ENCODE peak calls at places on chromosomes 5 and 9, in six cellular contexts. One of them, this sample, is unnamed.

GRCh38 chr5:35777358-35778087 is 79.2 kb upstream of the IL7R start:
- DNase-seq in GM23248: peak; percentile 96
- DNase-seq in hepatocyte: peak; percentile 91
- DNase-seq in neural progenitor cell: peak; percentile 92
- DNase-seq in HCT116: peak; percentile 73
- DNase-seq in GM23338: peak; percentile 98
- DNase-seq in this sample: peak; percentile 84

GRCh38 chr9:137833721-137834613 is 43.6 kb upstream of the CACNA1B start:
- DNase-seq in GM23248: no peak
- DNase-seq in HCT116: no peak
- DNase-seq in GM23338: peak; percentile 45
- DNase-seq in hepatocyte: peak; percentile 3
- DNase-seq in neural progenitor cell: no peak
- DNase-seq in this sample: no peak

GRCh38 chr5:94243612-94244011 is 374.8 kb downstream of the KIAA0825 start:
- DNase-seq in GM23338: no peak
- DNase-seq in hepatocyte: no peak
- DNase-seq in HCT116: no peak
- DNase-seq in GM23248: peak; percentile 70
- DNase-seq in neural progenitor cell: no peak
- DNase-seq in this sample: no peak

GRCh38 chr5:135741040-135741439 is 93.4 kb upstream of the SLC25A48 start:
- DNase-seq in HCT116: no peak
- DNase-seq in hepatocyte: no peak
- DNase-seq in neural progenitor cell: no peak
- DNase-seq in GM23338: no peak
- DNase-seq in GM23248: no peak
- DNase-seq in this sample: no peak

GRCh38 chr5:72841756-72842535 is 25.5 kb downstream of the TNPO1 start:
- DNase-seq in HCT116: no peak
- DNase-seq in hepatocyte: no peak
- DNase-seq in GM23338: no peak
- DNase-seq in GM23248: peak; percentile 66
- DNase-seq in neural progenitor cell: no peak
- DNase-seq in this sample: peak; percentile 21

GRCh38 chr5:177513500-177513899 is 3.3 kb downstream of the DDX41 start:
- DNase-seq in neural progenitor cell: no peak
- DNase-seq in HCT116: no peak
- DNase-seq in hepatocyte: no peak
- DNase-seq in GM23248: no peak
- DNase-seq in GM23338: no peak
- DNase-seq in this sample: no peak

GRCh38 chr9:136242908-136243525 is 2.6 kb downstream of the QSOX2 start:
- DNase-seq in GM23338: peak; percentile 38
- DNase-seq in neural progenitor cell: no peak
- DNase-seq in hepatocyte: no peak
- DNase-seq in HCT116: no peak
- DNase-seq in GM23248: no peak
- DNase-seq in this sample: peak; percentile 18

GRCh38 chr5:174428895-174429294 is 295.5 kb upstream of the MSX2 start:
- DNase-seq in GM23248: no peak
- DNase-seq in neural progenitor cell: no peak
- DNase-seq in GM23338: no peak
- DNase-seq in hepatocyte: no peak
- DNase-seq in HCT116: no peak
- DNase-seq in this sample: no peak

GRCh38 chr9:37943329-37944265 is 39.7 kb upstream of the SLC25A51 start:
- DNase-seq in GM23338: peak; percentile 36
- DNase-seq in GM23248: peak; percentile 93
- DNase-seq in HCT116: peak; percentile 68
- DNase-seq in hepatocyte: no peak
- DNase-seq in neural progenitor cell: no peak
- DNase-seq in this sample: peak; percentile 84

GRCh38 chr9:132163876-132164603 is 2.2 kb downstream of the NTNG2 start:
- DNase-seq in hepatocyte: no peak
- DNase-seq in neural progenitor cell: peak; percentile 67
- DNase-seq in GM23338: peak; percentile 63
- DNase-seq in HCT116: no peak
- DNase-seq in GM23248: no peak
- DNase-seq in this sample: no peak

GRCh38 chr9:132162764-132163456 is 1.1 kb downstream of the NTNG2 start:
- DNase-seq in GM23338: peak; percentile 39
- DNase-seq in neural progenitor cell: peak; percentile 51
- DNase-seq in GM23248: no peak
- DNase-seq in hepatocyte: no peak
- DNase-seq in HCT116: no peak
- DNase-seq in this sample: no peak

GRCh38 chr9:132163457-132163875 is 1.6 kb downstream of the NTNG2 start:
- DNase-seq in hepatocyte: peak; percentile 44
- DNase-seq in GM23248: peak; percentile 68
- DNase-seq in neural progenitor cell: peak; percentile 65
- DNase-seq in GM23338: peak; percentile 54
- DNase-seq in HCT116: no peak
- DNase-seq in this sample: no peak

GRCh38 chr9:132161743-132162187 is at the start of gene NTNG2:
- DNase-seq in HCT116: no peak
- DNase-seq in neural progenitor cell: no peak
- DNase-seq in GM23248: no peak
- DNase-seq in GM23338: no peak
- DNase-seq in hepatocyte: no peak
- DNase-seq in this sample: no peak

DNA sequence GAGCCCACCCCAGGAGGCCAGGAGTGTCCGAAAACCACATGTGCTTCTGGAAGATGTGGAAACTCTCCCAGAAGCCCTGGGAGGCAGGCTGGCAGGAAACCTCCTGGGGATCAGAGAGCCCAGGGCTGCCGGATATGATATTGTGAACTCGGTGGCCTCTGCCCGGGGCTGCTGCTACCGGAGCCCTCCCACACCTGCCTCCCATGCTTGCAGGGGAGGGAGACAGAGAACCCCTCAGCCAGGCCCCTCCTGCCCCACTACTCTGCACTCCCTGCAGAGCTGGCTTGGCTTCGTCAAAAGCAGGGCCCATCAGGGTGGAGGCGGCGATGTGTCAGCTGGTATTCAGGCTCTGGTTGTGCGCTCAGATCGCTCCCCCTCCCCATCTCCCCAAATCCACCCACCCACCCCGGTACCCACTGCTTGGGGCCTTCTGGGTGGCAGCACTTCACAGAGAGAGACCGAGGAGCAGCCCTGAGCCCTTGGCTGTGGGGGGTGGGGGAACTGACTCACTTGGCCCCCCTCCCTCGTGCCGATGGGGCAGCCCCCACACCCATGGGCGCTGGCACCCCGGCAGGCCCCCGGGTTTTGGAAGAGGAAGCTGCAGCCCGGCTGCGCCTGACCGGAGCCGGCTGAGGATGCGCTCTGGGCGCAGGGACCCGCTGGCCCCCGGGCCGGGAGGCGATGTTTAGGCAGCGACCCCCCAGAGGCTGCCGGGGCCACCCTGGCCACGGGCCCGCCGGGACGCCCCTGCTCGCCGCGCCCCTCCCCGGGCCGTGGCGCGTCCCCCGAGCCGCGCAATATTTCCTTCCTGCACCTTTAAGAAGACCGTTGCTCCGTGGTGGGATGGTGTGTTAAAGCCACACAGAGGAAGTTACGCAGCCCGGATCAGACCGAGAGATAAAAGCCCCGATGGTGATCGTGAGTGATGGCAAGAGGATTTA is 786 bp upstream of the NTNG2 start:
- DNase-seq in GM23248: peak; percentile 87
- DNase-seq in GM23338: peak; percentile 82
- DNase-seq in HCT116: no peak
- DNase-seq in neural progenitor cell: peak; percentile 76
- DNase-seq in hepatocyte: peak; percentile 61
- DNase-seq in this sample: peak; percentile 48
- TF ChIP-seq EZH2 in GM23248: no peak
- TF ChIP-seq EZH2 in GM23338: peak; percentile 60
- TF ChIP-seq EZH2 in HCT116: no peak
- TF ChIP-seq EZH2 in neural progenitor cell: peak; percentile 72
- TF ChIP-seq EZH2 in hepatocyte: no peak
- TF ChIP-seq EZH2 in this sample: no peak

GRCh38 chr9:105443121-105443520 is 4.7 kb upstream of the FSD1L start:
- DNase-seq in GM23338: no peak
- DNase-seq in neural progenitor cell: no peak
- DNase-seq in HCT116: no peak
- DNase-seq in GM23248: no peak
- DNase-seq in hepatocyte: no peak
- DNase-seq in this sample: no peak

GRCh38 chr9:105444130-105444529 is 3.7 kb upstream of the FSD1L start:
- DNase-seq in hepatocyte: no peak
- DNase-seq in GM23338: no peak
- DNase-seq in neural progenitor cell: no peak
- DNase-seq in HCT116: no peak
- DNase-seq in GM23248: peak; percentile 75
- DNase-seq in this sample: no peak

GRCh38 chr9:105447814-105448812 is at the start of gene FSD1L:
- DNase-seq in HCT116: peak; percentile 81
- DNase-seq in GM23338: peak; percentile 95
- DNase-seq in hepatocyte: peak; percentile 97
- DNase-seq in GM23248: peak; percentile 97
- DNase-seq in neural progenitor cell: peak; percentile 96
- DNase-seq in this sample: peak; percentile 87

GRCh38 chr9:105447386-105447813 is 434 bp upstream of the FSD1L start:
- DNase-seq in GM23338: no peak
- DNase-seq in neural progenitor cell: no peak
- DNase-seq in HCT116: no peak
- DNase-seq in GM23248: peak; percentile 36
- DNase-seq in hepatocyte: no peak
- DNase-seq in this sample: no peak

DNA sequence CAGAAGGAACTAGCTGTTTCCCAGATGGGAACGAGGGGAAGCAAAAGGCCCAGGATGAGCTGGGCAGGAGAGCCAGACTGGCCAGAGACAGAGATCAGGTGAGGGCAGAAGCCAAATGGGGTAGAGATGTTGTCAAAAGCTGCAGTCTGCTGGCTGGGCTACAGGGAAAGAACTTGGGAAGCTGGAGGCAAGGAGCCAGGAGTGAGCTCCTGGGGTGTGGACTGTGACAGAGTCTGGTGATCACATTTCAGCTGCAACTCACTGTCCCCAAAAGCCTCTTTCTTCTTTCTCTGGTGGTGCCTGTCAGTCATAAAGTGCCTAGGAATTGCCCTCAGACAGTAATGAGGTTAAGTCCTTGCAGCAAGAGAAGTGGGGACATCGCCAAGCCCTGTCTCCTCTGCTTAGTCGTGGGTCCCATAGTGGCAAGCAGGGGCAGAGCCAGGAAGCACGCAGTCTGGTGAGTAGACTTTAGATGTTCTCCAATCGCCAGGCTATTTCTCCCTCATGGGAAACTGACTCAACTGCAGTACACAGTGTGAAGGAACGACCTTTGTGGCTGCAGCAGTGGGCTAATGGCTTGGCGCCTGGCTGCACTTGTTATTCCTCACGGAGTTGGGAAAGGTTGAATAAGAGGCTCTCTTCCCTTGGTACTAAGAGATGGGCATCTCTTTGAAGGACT is 2.5 kb upstream of the FSD1L start:
- DNase-seq in GM23248: peak; percentile 70
- DNase-seq in neural progenitor cell: no peak
- DNase-seq in GM23338: no peak
- DNase-seq in HCT116: no peak
- DNase-seq in hepatocyte: no peak
- DNase-seq in this sample: no peak
- TF ChIP-seq EZH2phosphoT487 in GM23248: no peak
- TF ChIP-seq EZH2phosphoT487 in neural progenitor cell: no peak
- TF ChIP-seq EZH2phosphoT487 in GM23338: no peak
- TF ChIP-seq EZH2phosphoT487 in HCT116: no peak
- TF ChIP-seq EZH2phosphoT487 in hepatocyte: no peak
- TF ChIP-seq EZH2phosphoT487 in this sample: no peak

DNA sequence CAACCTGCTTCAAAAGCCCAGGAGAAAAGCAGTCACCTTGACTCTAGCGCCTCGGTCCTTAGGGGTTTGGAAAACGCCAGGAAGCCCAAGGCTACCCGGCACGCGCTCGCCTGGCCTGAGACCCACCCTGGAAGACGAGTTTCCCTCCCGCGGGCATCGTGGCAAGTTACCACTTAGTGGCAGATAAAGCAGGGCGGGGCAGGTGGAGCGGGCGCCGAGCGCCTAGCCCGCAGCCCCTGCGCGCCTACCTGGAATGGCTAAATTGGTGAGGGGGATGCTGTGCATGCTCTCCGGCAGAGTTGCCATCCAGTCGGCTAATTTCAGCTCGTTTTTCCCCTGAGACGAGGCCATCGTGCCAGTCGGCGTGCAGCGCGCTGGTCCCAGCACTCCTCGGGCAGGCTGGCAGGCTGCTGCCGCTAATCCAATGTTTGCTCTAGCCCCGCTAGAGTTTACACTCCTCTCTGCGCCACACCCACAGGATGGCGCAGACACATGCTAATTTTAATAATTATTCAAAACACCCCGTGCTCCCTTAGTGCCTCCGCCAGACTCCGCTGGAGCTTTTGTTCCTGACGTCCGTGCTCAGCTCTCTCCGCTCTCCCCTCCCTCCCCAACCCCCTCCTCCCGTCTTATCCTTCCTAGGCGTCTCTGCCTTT is at the start of gene PLCXD3:
- DNase-seq in hepatocyte: peak; percentile 29
- DNase-seq in GM23338: peak; percentile 61
- DNase-seq in HCT116: no peak
- DNase-seq in neural progenitor cell: peak; percentile 74
- DNase-seq in GM23248: peak; percentile 48
- DNase-seq in this sample: peak; percentile 58
- TF ChIP-seq EZH2 in hepatocyte: peak; percentile 42
- TF ChIP-seq EZH2 in GM23338: no peak
- TF ChIP-seq EZH2 in HCT116: no peak
- TF ChIP-seq EZH2 in neural progenitor cell: peak; percentile 55
- TF ChIP-seq EZH2 in GM23248: no peak
- TF ChIP-seq EZH2 in this sample: no peak

GRCh38 chr9:107896544-107896943 is 407.0 kb upstream of the KLF4 start:
- DNase-seq in GM23248: no peak
- DNase-seq in neural progenitor cell: no peak
- DNase-seq in hepatocyte: no peak
- DNase-seq in GM23338: no peak
- DNase-seq in HCT116: no peak
- DNase-seq in this sample: no peak
- TF ChIP-seq EZH2phosphoT487 in GM23248: no peak
- TF ChIP-seq EZH2phosphoT487 in neural progenitor cell: no peak
- TF ChIP-seq EZH2phosphoT487 in hepatocyte: no peak
- TF ChIP-seq EZH2phosphoT487 in GM23338: no peak
- TF ChIP-seq EZH2phosphoT487 in HCT116: no peak
- TF ChIP-seq EZH2phosphoT487 in this sample: no peak